ENCODE peak calls at places on chromosomes 2 and 18, in six cellular contexts. Y is A549, E is K562, O is endothelial cell of umbilical vein, T is GM12878, W is HepG2. R is an unnamed sample.

GRCh38 chr18:51425475-51425874 is 228.0 kb upstream of the MEX3C start:
- DNase-seq in T (peak; percentile 11), O (no peak), W (no peak), Y (no peak), E (no peak), R (no peak)

GRCh38 chr2:241187835-241188234 is 642 bp upstream of the ANO7 start:
- DNase-seq in W (no peak), O (no peak), Y (no peak), E (no peak), T (no peak), R (no peak)

GRCh38 chr2:71831208-71831577 is 316.5 kb downstream of the CYP26B1 start:
- DNase-seq in O (peak; percentile 27), T (no peak), E (no peak), Y (peak; percentile 56), W (no peak), R (no peak)

GRCh38 chr2:120389036-120389391 is 43.1 kb downstream of the INHBB start:
- DNase-seq in W (no peak), E (no peak), T (no peak), O (no peak), Y (no peak), R (no peak)

GRCh38 chr2:158359846-158360245 is 96.7 kb downstream of the CCDC148 start:
- DNase-seq in Y (peak; percentile 25), E (peak; percentile 11), O (no peak), T (no peak), W (peak; percentile 68), R (peak; percentile 14)

GRCh38 chr2:219049282-219049681 is 8.0 kb upstream of the CFAP65 start:
- DNase-seq in E (no peak), Y (no peak), O (no peak), T (no peak), W (no peak), R (no peak)

GRCh38 chr2:43193652-43193995 is 32.8 kb downstream of the ZFP36L2 start:
- DNase-seq in W (no peak), T (no peak), O (no peak), Y (no peak), E (no peak), R (no peak)

GRCh38 chr18:3062798-3063563 is 50.0 kb upstream of the LPIN2 start:
- DNase-seq in W (peak; percentile 72), Y (peak; percentile 42), E (peak; percentile 68), T (no peak), O (peak; percentile 46), R (peak; percentile 68)

GRCh38 chr18:78073275-78073674 is 823.6 kb downstream of the GALR1 start:
- DNase-seq in O (no peak), E (no peak), T (no peak), Y (no peak), W (no peak), R (peak; percentile 13)

GRCh38 chr2:9638532-9638931 is 7.7 kb upstream of the YWHAQ start:
- DNase-seq in O (peak; percentile 79), E (peak; percentile 91), T (no peak), Y (peak; percentile 79), W (peak; percentile 62), R (no peak)

GRCh38 chr18:58590827-58591226 is 38.1 kb downstream of the ALPK2 start:
- DNase-seq in T (no peak), E (peak; percentile 9), O (no peak), Y (no peak), W (no peak), R (no peak)

GRCh38 chr2:237414056-237414661 is at the start of gene COL6A3:
- DNase-seq in T (no peak), O (no peak), E (no peak), W (no peak), Y (no peak), R (no peak)

GRCh38 chr18:22428672-22429071 is 11.0 kb upstream of the CTAGE1 start:
- DNase-seq in Y (peak; percentile 12), T (no peak), W (no peak), O (no peak), E (no peak), R (no peak)

GRCh38 chr2:39661771-39662325 is 3.9 kb upstream of the TMEM178A start:
- DNase-seq in W (no peak), T (no peak), Y (no peak), E (no peak), O (no peak), R (no peak)

GRCh38 chr2:153873062-153874048 is 1.6 kb downstream of the GALNT13 start:
- DNase-seq in O (no peak), E (no peak), W (no peak), T (no peak), Y (peak; percentile 56), R (no peak)

GRCh38 chr2:236319036-236319435 is 54.8 kb upstream of the ASB18 start:
- DNase-seq in O (no peak), T (no peak), Y (no peak), E (no peak), W (no peak), R (no peak)

GRCh38 chr18:7974200-7974874 is 407.2 kb downstream of the PTPRM start:
- DNase-seq in Y (no peak), W (no peak), O (no peak), E (no peak), T (no peak), R (no peak)

GRCh38 chr18:57890266-57890665 is 87.2 kb upstream of the ATP8B1 start:
- DNase-seq in O (no peak), W (no peak), T (no peak), E (no peak), Y (no peak), R (no peak)

GRCh38 chr2:217064234-217065103 is 204.6 kb upstream of the TNP1 start:
- DNase-seq in Y (no peak), T (no peak), E (no peak), O (no peak), W (no peak), R (peak; percentile 83)

GRCh38 chr2:239735131-239735828 is 289.9 kb downstream of the NDUFA10 start:
- DNase-seq in O (no peak), W (peak; percentile 32), E (peak; percentile 15), Y (no peak), T (no peak), R (no peak)

GRCh38 chr18:47730795-47731194 is 199.7 kb downstream of the SMAD2 start:
- DNase-seq in Y (no peak), W (no peak), O (no peak), E (no peak), T (no peak), R (no peak)

GRCh38 chr18:62196978-62197377 is 9.9 kb downstream of the RELCH start:
- DNase-seq in Y (no peak), T (no peak), W (no peak), E (no peak), O (no peak), R (no peak)

GRCh38 chr2:229501051-229501794 is 213.1 kb downstream of the DNER start:
- DNase-seq in T (no peak), Y (no peak), O (no peak), E (no peak), W (no peak), R (no peak)

GRCh38 chr18:79410731-79411613 is 15.2 kb downstream of the NFATC1 start:
- DNase-seq in E (no peak), O (no peak), W (no peak), Y (no peak), T (no peak), R (no peak)

GRCh38 chr2:123162400-123163016 is 862.6 kb upstream of the CNTNAP5 start:
- DNase-seq in T (no peak), Y (no peak), E (no peak), O (no peak), W (no peak), R (no peak)

GRCh38 chr2:203327582-203327917 is 644 bp upstream of the ABI2 start:
- DNase-seq in O (no peak), Y (no peak), E (no peak), T (no peak), W (no peak), R (peak; percentile 64)
- TF ChIP-seq MYC in O (no peak), Y (no peak), E (no peak), T (no peak), W (no peak), R (no peak)

DNA sequence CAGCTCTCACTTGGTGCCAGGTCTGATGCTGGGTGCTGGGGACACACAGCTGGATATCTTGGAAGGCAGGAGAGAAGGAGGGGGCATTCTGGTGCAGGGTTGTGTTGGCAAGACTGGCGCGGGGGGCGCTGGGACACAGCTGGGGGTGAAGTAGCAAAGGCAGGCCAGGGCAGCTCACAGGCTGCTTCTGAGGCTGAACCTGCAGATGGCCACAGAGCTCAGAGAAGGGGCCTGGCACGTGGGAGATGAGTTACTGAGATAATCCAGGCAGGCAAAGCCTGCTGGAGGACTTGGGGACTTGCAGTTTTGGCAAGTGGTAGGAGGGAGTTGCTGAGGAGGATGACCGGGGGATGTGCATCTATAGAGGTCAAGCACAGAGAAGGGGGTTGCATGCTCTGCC is 16.2 kb upstream of the DGKD start:
- DNase-seq in Y (no peak), E (no peak), O (no peak), W (no peak), T (no peak), R (peak; percentile 80)
- TF ChIP-seq MAX in Y (no peak), E (no peak), O (no peak), W (no peak), T (no peak), R (peak; percentile 62)

GRCh38 chr18:23531912-23532311 is 28.6 kb downstream of the RMC1 start:
- DNase-seq in Y (no peak), W (no peak), T (no peak), E (no peak), O (no peak), R (no peak)

GRCh38 chr18:23528580-23529472 is 25.5 kb downstream of the RMC1 start:
- DNase-seq in T (no peak), Y (no peak), W (no peak), E (peak; percentile 90), O (no peak), R (peak; percentile 48)

GRCh38 chr18:23526516-23527063 is 23.3 kb downstream of the RMC1 start:
- DNase-seq in W (no peak), E (no peak), Y (no peak), T (no peak), O (no peak), R (no peak)

GRCh38 chr18:23530195-23530594 is 26.9 kb downstream of the RMC1 start:
- DNase-seq in O (no peak), Y (no peak), T (no peak), E (no peak), W (no peak), R (no peak)

GRCh38 chr18:23529597-23529996 is 26.3 kb downstream of the RMC1 start:
- DNase-seq in O (peak; percentile 28), T (no peak), Y (peak; percentile 64), W (no peak), E (peak; percentile 68), R (peak; percentile 19)
- TF ChIP-seq MYC in O (no peak), T (no peak), Y (no peak), W (no peak), E (no peak), R (no peak)

GRCh38 chr2:181463573-181463972 is 6.4 kb downstream of the ITGA4 start:
- DNase-seq in W (no peak), T (no peak), Y (no peak), O (no peak), E (no peak), R (no peak)

GRCh38 chr2:181465686-181466375 is 8.6 kb downstream of the ITGA4 start:
- DNase-seq in T (no peak), O (no peak), W (no peak), Y (no peak), E (no peak), R (peak; percentile 48)

GRCh38 chr2:181468313-181468712 is 11.1 kb downstream of the ITGA4 start:
- DNase-seq in W (no peak), E (no peak), O (no peak), Y (no peak), T (no peak), R (no peak)

GRCh38 chr2:181468857-181469256 is 11.7 kb downstream of the ITGA4 start:
- DNase-seq in E (no peak), T (no peak), O (no peak), W (no peak), Y (no peak), R (no peak)

GRCh38 chr2:181466661-181467576 is 9.7 kb downstream of the ITGA4 start:
- DNase-seq in T (no peak), Y (peak; percentile 51), O (peak; percentile 41), E (peak; percentile 7), W (peak; percentile 32), R (peak; percentile 79)
- TF ChIP-seq MAX in T (no peak), Y (no peak), O (no peak), E (no peak), W (no peak), R (no peak)

R was measured in NB4.